ENCODE peak calls at places on chromosomes 4 and X, in four cellular contexts. O is pancreas, W is ascending aorta, D is body of pancreas. M is an unnamed sample.

GRCh38 chr4:119525005-119525749 is 103.4 kb downstream of the PDE5A start:
- DNase-seq in W (no peak), D (no peak), O (no peak), M (no peak)

GRCh38 chrX:153944140-153944799 is at the start of gene RENBP:
- DNase-seq in D (no peak), O (no peak), W (no peak), M (no peak)

GRCh38 chr4:30840571-30840970 is 120.4 kb downstream of the PCDH7 start:
- DNase-seq in O (no peak), W (no peak), D (no peak), M (no peak)

GRCh38 chr4:22778547-22779163 is 85.9 kb downstream of the GBA3 start:
- DNase-seq in D (peak; percentile 9), W (no peak), O (peak; percentile 10), M (no peak)

GRCh38 chr4:153346563-153346962 is 2.1 kb downstream of the MND1 start:
- DNase-seq in D (no peak), W (no peak), O (no peak), M (no peak)

GRCh38 chr4:129189630-129190029 is 93.7 kb downstream of the C4orf33 start:
- DNase-seq in W (no peak), O (no peak), D (no peak), M (no peak)

GRCh38 chrX:118179161-118179560 is 62.6 kb upstream of the KLHL13 start:
- DNase-seq in D (no peak), O (no peak), W (no peak), M (no peak)

GRCh38 chr4:147768113-147768512 is 36.2 kb downstream of the ARHGAP10 start:
- DNase-seq in W (no peak), D (no peak), O (no peak), M (no peak)

GRCh38 chrX:71128915-71129765 is 10.7 kb downstream of the MED12 start:
- DNase-seq in W (no peak), O (peak; percentile 75), D (peak; percentile 74), M (no peak)

GRCh38 chr4:25654971-25655963 is at the start of gene SLC34A2:
- DNase-seq in D (peak; percentile 70), W (no peak), O (peak; percentile 64), M (no peak)

GRCh38 chrX:27446423-27446822 is 16.7 kb downstream of the PPP4R3C start:
- DNase-seq in W (no peak), D (no peak), O (no peak), M (no peak)

GRCh38 chrX:24768556-24768955 is 74.8 kb downstream of the POLA1 start:
- DNase-seq in D (no peak), O (no peak), W (no peak), M (no peak)

GRCh38 chr4:121642292-121642691 is 54.5 kb downstream of the ANXA5 start:
- DNase-seq in D (no peak), W (no peak), O (no peak), M (no peak)

GRCh38 chr4:145154573-145154972 is 25.8 kb downstream of the OTUD4 start:
- DNase-seq in O (no peak), D (peak; percentile 21), W (no peak), M (no peak)

GRCh38 chrX:24410514-24411189 is 50.2 kb downstream of the SUPT20HL1 start:
- DNase-seq in O (no peak), W (no peak), D (no peak), M (no peak)

GRCh38 chr4:43816107-43816506 is 632.5 kb downstream of the KCTD8 start:
- DNase-seq in D (no peak), O (no peak), W (no peak), M (no peak)

GRCh38 chrX:46251755-46252154 is 293.5 kb downstream of the ZNF674 start:
- DNase-seq in O (no peak), W (no peak), D (no peak), M (no peak)

GRCh38 chrX:78327370-78328048 is at the start of gene CYSLTR1:
- DNase-seq in D (no peak), O (no peak), W (no peak), M (no peak)

GRCh38 chr4:2702361-2702760 is 53.8 kb downstream of the TNIP2 start:
- DNase-seq in D (no peak), O (no peak), W (no peak), M (no peak)

GRCh38 chr4:137960371-137961050 is 281.6 kb downstream of the SLC7A11 start:
- DNase-seq in W (no peak), O (no peak), D (no peak), M (no peak)

GRCh38 chrX:108270280-108270679 is 167.9 kb downstream of the COL4A6 start:
- DNase-seq in D (no peak), W (no peak), O (no peak), M (no peak)

GRCh38 chrX:38878674-38879375 is 77.6 kb downstream of the MID1IP1 start:
- DNase-seq in O (no peak), D (no peak), W (no peak), M (no peak)

GRCh38 chr4:20391224-20391623 is 139.5 kb downstream of the SLIT2 start:
- DNase-seq in W (no peak), D (no peak), O (no peak), M (no peak)

GRCh38 chr4:99856166-99856565 is 38.1 kb downstream of the LAMTOR3 start:
- DNase-seq in D (no peak), O (no peak), W (no peak), M (no peak)

GRCh38 chrX:27915617-27916016 is 65.6 kb downstream of the DCAF8L1 start:
- DNase-seq in D (no peak), O (no peak), W (no peak), M (no peak)

GRCh38 chr4:125985856-125986255 is 671.1 kb downstream of the FAT4 start:
- DNase-seq in O (no peak), D (no peak), W (no peak), M (no peak)

GRCh38 chr4:6574747-6575502 is at the start of gene MAN2B2:
- DNase-seq in D (peak; percentile 92), O (peak; percentile 93), W (peak; percentile 24), M (peak; percentile 44)

GRCh38 chr4:20395160-20395773 is 143.6 kb downstream of the SLIT2 start:
- DNase-seq in D (peak; percentile 24), W (no peak), O (no peak), M (no peak)

GRCh38 chr4:156419080-156419638 is 465.5 kb upstream of the CTSO start:
- DNase-seq in W (no peak), O (no peak), D (no peak), M (no peak)

GRCh38 chrX:18573556-18573955 is 98.4 kb downstream of the RS1 start:
- DNase-seq in O (no peak), D (no peak), W (no peak), M (no peak)

DNA sequence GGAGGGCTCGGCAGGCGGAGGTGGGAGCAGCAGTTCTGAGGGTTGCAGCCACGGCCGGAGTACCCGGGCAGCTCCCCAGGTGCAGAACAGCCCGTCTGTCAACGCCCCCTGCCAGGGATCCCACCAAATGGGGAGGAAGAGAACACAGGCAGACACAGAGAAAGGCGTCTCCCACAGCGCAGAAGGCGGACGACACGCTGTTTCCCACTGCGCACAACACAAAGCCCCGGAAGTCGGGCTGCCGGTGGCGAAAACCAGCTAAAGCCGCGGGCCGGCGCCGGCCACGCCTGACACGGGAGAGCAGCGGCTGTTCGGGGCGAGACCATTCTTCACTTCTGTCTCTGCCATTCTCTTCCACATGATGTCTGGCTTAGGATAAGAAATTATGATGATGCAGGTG is 31.6 kb downstream of the CTBP1 start:
- DNase-seq in D (no peak), W (no peak), O (no peak), M (no peak)
- H3K4me1 ChIP-seq in D (peaks cover 12% of the 10 kb centered on the region), W (no peaks in the 10 kb centered on the region), O (peaks cover 3% of the 10 kb centered on the region), M (peaks cover 84% of the 10 kb centered on the region)

DNA sequence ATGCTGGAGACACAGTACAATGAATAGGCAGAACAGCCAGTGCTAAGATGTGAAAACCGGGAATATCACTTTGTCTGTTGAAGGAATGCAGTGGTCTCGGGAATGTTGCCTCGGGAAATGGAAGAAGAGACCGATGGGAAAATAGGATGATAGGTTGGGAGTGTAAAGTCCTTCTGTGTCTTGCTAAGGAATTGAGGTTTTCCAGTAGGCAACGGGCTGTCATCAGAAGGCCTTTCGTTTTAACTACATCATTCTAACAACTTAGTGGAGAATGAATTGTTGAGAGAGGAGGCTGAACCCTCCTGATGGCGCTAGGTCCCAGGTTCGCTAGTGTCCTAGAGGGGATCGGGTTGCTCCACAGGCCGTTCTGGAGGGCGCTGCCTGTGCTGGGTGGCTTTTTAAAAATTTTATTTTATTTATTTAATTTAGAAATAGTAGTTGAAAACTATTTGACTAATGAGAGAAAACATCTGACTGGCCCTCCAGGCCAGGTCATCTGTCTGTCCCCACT is 735 bp downstream of the VBP1 start:
- DNase-seq in O (no peak), D (no peak), W (no peak), M (no peak)
- H3K4me3 ChIP-seq in O (peak overlapping the region; percentile 58), D (no peak overlapping the region), W (peak overlapping the region; percentile 72), M (peak overlapping the region; percentile 65)

DNA sequence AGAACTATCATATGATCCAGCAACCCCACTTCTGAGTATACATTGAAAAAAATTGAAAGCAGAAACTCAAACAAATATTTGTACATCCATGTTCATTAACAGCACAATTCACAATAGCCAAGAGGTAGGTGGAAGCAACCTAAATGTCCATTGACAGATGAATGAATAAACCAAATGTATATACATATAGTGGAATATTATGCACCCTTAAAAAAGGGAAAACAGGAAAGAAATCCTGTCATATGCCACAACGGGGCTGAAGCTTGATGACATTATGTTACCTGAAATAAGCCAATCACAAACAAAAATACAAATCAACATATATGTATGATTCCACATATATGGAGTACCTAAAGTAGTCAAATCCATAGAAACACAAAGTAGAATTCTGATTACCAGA is 68.0 kb downstream of the ZAR1 start:
- DNase-seq in D (no peak), O (no peak), W (no peak), M (no peak)
- H3K4me1 ChIP-seq in D (no peaks in the 10 kb centered on the region), O (no peaks in the 10 kb centered on the region), W (no peaks in the 10 kb centered on the region), M (no peaks in the 10 kb centered on the region)

DNA sequence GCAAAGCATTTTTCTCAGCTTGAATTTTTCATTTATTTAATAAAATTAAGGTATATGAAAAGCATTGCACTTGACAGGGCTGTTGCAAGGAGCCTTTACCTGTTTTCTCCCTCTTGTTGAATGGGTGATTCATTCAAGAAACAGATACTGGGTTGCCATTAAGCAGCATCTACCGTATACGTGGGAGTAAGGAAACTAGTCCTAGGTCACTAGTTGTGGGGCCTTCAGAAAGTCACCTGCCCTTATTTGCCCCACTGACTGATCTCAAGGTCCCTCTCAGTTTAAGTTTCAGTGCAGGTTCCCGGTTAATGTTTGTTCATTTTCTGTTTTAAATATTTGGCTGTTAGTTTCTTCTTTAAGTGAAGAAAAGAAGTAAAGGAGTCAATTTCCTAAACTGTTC is 34.0 kb downstream of the LHFPL1 start:
- DNase-seq in D (no peak), O (no peak), W (no peak), M (no peak)
- H3K4me3 ChIP-seq in D (no peak overlapping the region), O (no peak overlapping the region), W (no peak overlapping the region), M (no peak overlapping the region)